ENCODE peak calls at places on chromosomes 13 and 19, in five cellular contexts. S, M, R, P and J are unnamed samples.
A peak's percentile ranks its signal among the peaks of the same experiment; 100 is the strongest.

GRCh38 chr13:76852991-76853390 is 33.2 kb downstream of the KCTD12 start:
- DNase-seq in S (no peak), R (peak; percentile 28), P (no peak), M (no peak), J (peak; percentile 89)

GRCh38 chr13:42392180-42392579 is 120.2 kb downstream of the AKAP11 start:
- DNase-seq in M (no peak), P (no peak), R (no peak), S (no peak), J (no peak)

GRCh38 chr19:5961969-5962945 is 15.7 kb downstream of the RANBP3 start:
- DNase-seq in P (peak; percentile 80), M (peak; percentile 90), R (peak; percentile 58), S (no peak), J (peak; percentile 93)

GRCh38 chr13:83780201-83780600 is 102.1 kb downstream of the SLITRK1 start:
- DNase-seq in R (no peak), M (no peak), P (no peak), S (no peak), J (no peak)

GRCh38 chr13:21075303-21076264 is 14.2 kb upstream of the LATS2 start:
- DNase-seq in R (no peak), S (peak; percentile 73), P (no peak), M (peak; percentile 14), J (peak; percentile 59)

GRCh38 chr13:101875717-101876393 is 423.4 kb downstream of the ITGBL1 start:
- DNase-seq in S (no peak), R (no peak), P (no peak), M (no peak), J (no peak)

GRCh38 chr13:46679369-46680180 is 117.4 kb downstream of the ESD start:
- DNase-seq in M (peak; percentile 65), P (no peak), S (no peak), R (no peak), J (no peak)

GRCh38 chr13:40130871-40131636 is 475.6 kb downstream of the COG6 start:
- DNase-seq in M (no peak), R (peak; percentile 71), P (no peak), S (no peak), J (peak; percentile 93)

GRCh38 chr13:24502567-24503375 is 9.8 kb downstream of the PARP4 start:
- DNase-seq in M (no peak), P (peak; percentile 45), S (no peak), R (peak; percentile 73), J (peak; percentile 45)

GRCh38 chr13:98327326-98328314 is 150.6 kb upstream of the RNF113B start:
- DNase-seq in P (no peak), M (no peak), R (no peak), S (no peak), J (no peak)

GRCh38 chr13:40409278-40409677 is 257.2 kb downstream of the FOXO1 start:
- DNase-seq in S (peak; percentile 57), R (no peak), P (no peak), M (no peak), J (no peak)

GRCh38 chr13:109096101-109096500 is 466.7 kb downstream of the MYO16 start:
- DNase-seq in P (no peak), R (no peak), S (no peak), M (no peak), J (no peak)

GRCh38 chr19:3396881-3397265 is 30.5 kb downstream of the NFIC start:
- DNase-seq in M (no peak), R (no peak), P (no peak), S (peak; percentile 39), J (no peak)

GRCh38 chr13:99845136-99845874 is 126.3 kb downstream of the ZIC5 start:
- DNase-seq in R (no peak), S (no peak), P (no peak), M (no peak), J (no peak)

GRCh38 chr13:101390461-101390860 is 25.8 kb downstream of the NALCN start:
- DNase-seq in M (no peak), P (no peak), S (no peak), R (no peak), J (peak; percentile 81)

GRCh38 chr13:50518791-50519201 is 324.7 kb downstream of the DLEU7 start:
- DNase-seq in P (no peak), R (no peak), M (no peak), S (no peak), J (no peak)

GRCh38 chr19:6531163-6531955 is 533 bp downstream of the TNFSF9 start:
- DNase-seq in R (no peak), P (no peak), M (no peak), S (no peak), J (no peak)

GRCh38 chr19:17103177-17103576 is 27.6 kb downstream of the MYO9B start:
- DNase-seq in R (peak; percentile 77), P (no peak), S (no peak), M (no peak), J (peak; percentile 42)

GRCh38 chr13:27405521-27406134 is 18.8 kb upstream of the GTF3A start:
- DNase-seq in P (no peak), S (no peak), R (no peak), M (no peak), J (no peak)

GRCh38 chr13:42057918-42058530 is 9.6 kb downstream of the DGKH start:
- DNase-seq in M (no peak), S (no peak), P (no peak), R (no peak), J (no peak)

GRCh38 chr13:90565985-90566713 is 781.3 kb upstream of the MIR17HG start:
- DNase-seq in P (no peak), M (no peak), R (no peak), S (no peak), J (no peak)

GRCh38 chr13:78960881-78961280 is 301.9 kb upstream of the OBI1 start:
- DNase-seq in S (no peak), R (no peak), M (no peak), P (no peak), J (no peak)

GRCh38 chr19:6947745-6948144 is 60.4 kb downstream of the ADGRE1 start:
- DNase-seq in R (no peak), S (no peak), P (peak; percentile 26), M (peak; percentile 41), J (peak; percentile 66)

GRCh38 chr13:29547135-29547534 is 48.4 kb downstream of the SLC7A1 start:
- DNase-seq in P (no peak), M (no peak), R (no peak), S (no peak), J (peak; percentile 84)

GRCh38 chr13:40549500-40550094 is 116.8 kb downstream of the FOXO1 start:
- DNase-seq in S (peak; percentile 77), P (no peak), M (no peak), R (no peak), J (no peak)

GRCh38 chr13:21216332-21216731 is 39.9 kb downstream of the MRPL57 start:
- DNase-seq in R (no peak), S (no peak), P (no peak), M (no peak), J (no peak)

GRCh38 chr19:27741236-27741635 is 1471.7 kb downstream of the UQCRFS1 start:
- DNase-seq in S (no peak), P (no peak), R (peak; percentile 4), M (no peak), J (no peak)

GRCh38 chr19:45870798-45871197 is 6.7 kb downstream of the FOXA3 start:
- DNase-seq in S (no peak), R (no peak), M (no peak), P (no peak), J (no peak)

GRCh38 chr19:37907735-37908066 is 693 bp downstream of the SIPA1L3 start:
- DNase-seq in P (no peak), R (no peak), M (no peak), S (no peak), J (peak; percentile 29)

GRCh38 chr19:2503521-2504109 is 27.7 kb downstream of the GADD45B start:
- DNase-seq in P (no peak), M (peak; percentile 56), R (no peak), S (no peak), J (no peak)

GRCh38 chr19:43416951-43417623 is 2.4 kb downstream of the TEX101 start:
- DNase-seq in R (no peak), P (no peak), M (no peak), S (no peak), J (no peak)

GRCh38 chr13:74529968-74530367 is 395.8 kb upstream of the KLF12 start:
- DNase-seq in S (no peak), M (no peak), R (no peak), P (no peak), J (no peak)

GRCh38 chr19:51607077-51607476 is 23.1 kb downstream of the SIGLEC5 start:
- DNase-seq in P (peak; percentile 38), R (no peak), M (no peak), S (no peak), J (no peak)